ENCODE peak calls at places on chromosomes 5 and 9, in five cellular contexts. X is endodermal cell, E is tibial nerve, S is dorsolateral prefrontal cortex, D is fibroblast of lung. M is an unnamed sample.
A peak's percentile ranks its signal among the peaks of the same experiment; 100 is the strongest.

GRCh38 chr9:93960971-93961841 is 6.1 kb upstream of the BARX1 start:
- DNase-seq in X (peak; percentile 53), E (no peak), S (no peak), D (no peak), M (no peak)

GRCh38 chr9:112174223-112174964 is 703 bp downstream of the SUSD1 start:
- DNase-seq in X (peak; percentile 72), E (no peak), S (no peak), D (peak; percentile 35), M (peak; percentile 25)

GRCh38 chr5:56233230-56233629 is at the start of gene ANKRD55:
- DNase-seq in X (no peak), E (no peak), S (peak; percentile 30), D (peak; percentile 18), M (no peak)

GRCh38 chr5:11894992-11895391 is 9.3 kb downstream of the CTNND2 start:
- DNase-seq in X (no peak), E (no peak), S (no peak), D (no peak), M (no peak)

GRCh38 chr5:23332650-23333251 is 174.7 kb upstream of the PRDM9 start:
- DNase-seq in X (no peak), E (no peak), S (no peak), D (peak; percentile 51), M (no peak)

GRCh38 chr5:11157132-11157531 is 396.1 kb upstream of the DAP start:
- DNase-seq in X (no peak), E (no peak), S (no peak), D (no peak), M (no peak)

GRCh38 chr9:35675732-35676392 is 2.1 kb downstream of the CA9 start:
- DNase-seq in X (peak; percentile 95), E (no peak), S (no peak), D (no peak), M (no peak)

GRCh38 chr5:95779611-95780010 is 42.9 kb downstream of the GLRX start:
- DNase-seq in X (no peak), E (no peak), S (no peak), D (peak; percentile 46), M (no peak)

GRCh38 chr9:76818271-76818670 is 54.0 kb downstream of the PCA3 start:
- DNase-seq in X (peak; percentile 71), E (peak; percentile 24), S (peak; percentile 75), D (peak; percentile 98), M (peak; percentile 42)

GRCh38 chr9:133160742-133161541 is 2.8 kb downstream of the GBGT1 start:
- DNase-seq in X (peak; percentile 76), E (peak; percentile 80), S (peak; percentile 66), D (peak; percentile 81), M (peak; percentile 51)

GRCh38 chr9:88418715-88419540 is 30.7 kb downstream of the SPIN1 start:
- DNase-seq in X (peak; percentile 53), E (no peak), S (no peak), D (no peak), M (no peak)

GRCh38 chr5:140821375-140822280 is at the start of gene PCDHA5:
- DNase-seq in X (peak; percentile 50), E (peak; percentile 19), S (peak; percentile 74), D (no peak), M (no peak)

GRCh38 chr5:52783226-52783959 is 4.3 kb upstream of the ITGA1 start:
- DNase-seq in X (no peak), E (no peak), S (no peak), D (peak; percentile 41), M (no peak)

GRCh38 chr5:73857446-73857845 is 231.4 kb downstream of the ARHGEF28 start:
- DNase-seq in X (no peak), E (no peak), S (no peak), D (no peak), M (no peak)

GRCh38 chr5:174572591-174572990 is 151.8 kb upstream of the MSX2 start:
- DNase-seq in X (no peak), E (no peak), S (no peak), D (peak; percentile 55), M (no peak)
- H3K27ac ChIP-seq in X (no peak overlapping the region), E (no peak overlapping the region), S (no peak overlapping the region), D (no peak overlapping the region), M (no peak overlapping the region)

GRCh38 chr5:21424907-21425306 is 1428.2 kb downstream of the CDH12 start:
- DNase-seq in X (no peak), E (no peak), S (no peak), D (no peak), M (no peak)
- H3K27ac ChIP-seq in X (no peak overlapping the region), E (no peak overlapping the region), S (no peak overlapping the region), D (no peak overlapping the region), M (no peak overlapping the region)

GRCh38 chr5:178118345-178118744 is 5.0 kb downstream of the N4BP3 start:
- DNase-seq in X (no peak), E (no peak), S (no peak), D (no peak), M (no peak)

GRCh38 chr5:178121450-178122276 is 8.3 kb downstream of the N4BP3 start:
- DNase-seq in X (no peak), E (no peak), S (no peak), D (peak; percentile 9), M (peak; percentile 60)

GRCh38 chr5:178122346-178122745 is 8.5 kb upstream of the RMND5B start:
- DNase-seq in X (no peak), E (no peak), S (no peak), D (no peak), M (no peak)

GRCh38 chr5:178119915-178120660 is 6.8 kb downstream of the N4BP3 start:
- DNase-seq in X (no peak), E (no peak), S (no peak), D (no peak), M (no peak)

DNA sequence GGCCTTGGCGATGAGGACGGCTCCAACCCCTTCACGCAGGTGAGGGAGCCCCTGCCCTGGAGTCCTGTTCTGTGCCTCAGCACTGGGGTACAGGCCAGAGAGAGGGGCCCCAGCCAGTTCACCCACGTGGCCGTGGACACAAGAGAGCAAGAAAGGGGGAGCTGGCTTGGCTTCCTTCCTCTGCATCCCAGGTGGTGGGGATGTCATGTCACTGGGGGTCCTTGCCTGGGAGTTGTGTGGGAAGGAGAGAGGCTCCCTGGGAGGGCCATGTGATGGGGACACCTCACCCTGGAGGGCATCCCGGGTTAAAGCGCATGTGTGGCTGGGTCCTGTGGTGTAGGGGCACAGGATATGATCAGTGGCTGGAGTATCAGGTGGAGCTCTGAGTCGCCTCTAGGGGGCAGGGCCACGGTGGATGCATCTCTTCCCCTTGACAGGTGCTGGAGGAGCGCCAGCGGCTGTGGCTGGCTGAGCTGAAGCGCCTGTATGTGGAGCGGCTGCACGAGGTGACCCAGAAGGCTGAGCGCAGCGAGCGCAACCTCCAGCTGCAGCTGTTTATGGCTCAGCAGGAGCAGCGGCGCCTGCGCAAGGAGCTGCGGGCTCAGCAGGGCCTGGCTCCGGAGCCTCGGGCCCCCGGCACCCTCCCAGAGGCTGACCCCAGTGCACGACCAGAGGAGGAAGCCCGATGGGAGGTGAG is 7.5 kb downstream of the N4BP3 start:
- DNase-seq in X (peak; percentile 91), E (peak; percentile 40), S (peak; percentile 55), D (peak; percentile 80), M (peak; percentile 89)
- H3K27ac ChIP-seq in X (no peak overlapping the region), E (no peak overlapping the region), S (peak overlapping the region; percentile 70), D (no peak overlapping the region), M (peak overlapping the region; percentile 85)

GRCh38 chr5:34498582-34498981 is 157.5 kb upstream of the RAI14 start:
- DNase-seq in X (no peak), E (no peak), S (no peak), D (no peak), M (no peak)

GRCh38 chr5:34495178-34495577 is 160.9 kb upstream of the RAI14 start:
- DNase-seq in X (no peak), E (no peak), S (no peak), D (no peak), M (no peak)

GRCh38 chr5:34497031-34497808 is 158.9 kb upstream of the RAI14 start:
- DNase-seq in X (no peak), E (peak; percentile 76), S (no peak), D (peak; percentile 36), M (peak; percentile 41)

GRCh38 chr5:34494111-34494755 is 161.9 kb upstream of the RAI14 start:
- DNase-seq in X (no peak), E (no peak), S (no peak), D (peak; percentile 65), M (no peak)

DNA sequence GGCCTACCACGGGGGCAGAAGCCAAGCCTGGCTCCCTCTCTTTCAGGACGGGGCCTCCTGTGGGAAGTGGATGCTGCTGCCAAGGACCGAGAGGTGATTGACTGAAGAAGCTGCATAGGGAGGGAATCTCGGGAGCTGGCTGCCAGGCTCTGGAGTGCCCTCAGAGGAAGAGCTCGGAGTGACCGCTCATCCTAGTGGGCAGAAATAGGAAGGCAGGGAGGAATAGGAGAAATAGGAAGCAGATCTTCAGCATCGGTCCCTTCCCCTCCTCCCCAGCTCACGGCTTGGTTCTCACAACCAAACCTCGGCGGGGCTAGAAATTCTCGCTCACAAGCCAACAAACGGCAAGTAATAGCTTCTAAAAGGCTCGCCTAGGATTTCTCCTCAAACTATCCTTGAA is 159.9 kb upstream of the RAI14 start:
- DNase-seq in X (peak; percentile 67), E (no peak), S (no peak), D (no peak), M (no peak)
- H3K27ac ChIP-seq in X (no peak overlapping the region), E (no peak overlapping the region), S (no peak overlapping the region), D (no peak overlapping the region), M (no peak overlapping the region)